ENCODE peak calls at places on chromosomes 1 and 21, in eight cellular contexts. S is GM06990, H is fibroblast of lung, T is sigmoid colon, R is AG10803, B is NB4, W is lower lobe of right lung, I is Panc1. F is an unnamed sample.
A peak's percentile ranks its signal among the peaks of the same experiment; 100 is the strongest.

GRCh38 chr1:219629481-219629880 is 16.6 kb upstream of the ZC3H11B start:
- DNase-seq in T (no peak), B (no peak), R (no peak), H (no peak), W (no peak), I (no peak), S (no peak), F (no peak)

GRCh38 chr21:18477059-18477458 is 73.5 kb upstream of the TMPRSS15 start:
- DNase-seq in T (no peak), B (no peak), W (no peak), R (no peak), H (no peak), I (no peak), S (no peak), F (no peak)

GRCh38 chr1:199868777-199869176 is 158.7 kb upstream of the NR5A2 start:
- DNase-seq in T (no peak), S (no peak), I (no peak), B (no peak), W (no peak), R (no peak), H (no peak), F (no peak)

GRCh38 chr1:78716186-78716585 is 66.6 kb downstream of the IFI44 start:
- DNase-seq in S (no peak), B (no peak), H (peak; percentile 8), I (no peak), T (no peak), R (peak; percentile 81), W (no peak), F (no peak)

GRCh38 chr1:64472805-64473204 is 2.9 kb downstream of the CACHD1 start:
- DNase-seq in I (no peak), R (no peak), B (no peak), W (no peak), T (no peak), H (no peak), S (no peak), F (no peak)

GRCh38 chr1:80987106-80987505 is 813.6 kb upstream of the ADGRL2 start:
- DNase-seq in T (no peak), S (no peak), I (no peak), R (no peak), H (peak; percentile 3), W (no peak), B (no peak), F (no peak)

GRCh38 chr1:213761845-213762407 is 225.8 kb upstream of the PROX1 start:
- DNase-seq in T (no peak), H (no peak), R (no peak), I (no peak), S (no peak), B (peak; percentile 6), W (no peak), F (no peak)

GRCh38 chr1:178101266-178101630 is 7.3 kb downstream of the RASAL2 start:
- DNase-seq in W (no peak), T (no peak), H (no peak), S (no peak), I (no peak), R (no peak), B (no peak), F (no peak)

GRCh38 chr1:93577536-93578432 is 103.9 kb downstream of the BCAR3 start:
- DNase-seq in S (no peak), B (no peak), R (no peak), H (no peak), I (no peak), W (no peak), T (no peak), F (no peak)

GRCh38 chr1:99707535-99708142 is 58.8 kb downstream of the FRRS1 start:
- DNase-seq in T (peak; percentile 74), H (peak; percentile 75), I (peak; percentile 46), R (peak; percentile 62), S (peak; percentile 21), B (peak; percentile 69), W (peak; percentile 59), F (peak; percentile 28)

GRCh38 chr1:53348491-53349368 is 20.9 kb upstream of the LRP8 start:
- DNase-seq in T (peak; percentile 45), R (no peak), H (no peak), B (no peak), I (no peak), S (no peak), W (no peak), F (no peak)

GRCh38 chr1:172609528-172609927 is 49.4 kb upstream of the FASLG start:
- DNase-seq in W (no peak), R (peak; percentile 17), S (no peak), B (peak; percentile 34), T (no peak), I (no peak), H (peak; percentile 19), F (no peak)

GRCh38 chr1:72241397-72241796 is 40.9 kb downstream of the NEGR1 start:
- DNase-seq in R (peak; percentile 25), H (no peak), I (no peak), S (no peak), B (peak; percentile 2), T (no peak), W (no peak), F (no peak)

GRCh38 chr1:88052162-88052561 is 631.9 kb upstream of the PKN2 start:
- DNase-seq in B (no peak), I (no peak), W (no peak), R (no peak), T (no peak), S (no peak), H (no peak), F (no peak)

GRCh38 chr1:21338568-21339401 is 48.5 kb upstream of the ECE1 start:
- DNase-seq in S (no peak), H (peak; percentile 97), W (peak; percentile 67), I (no peak), T (peak; percentile 95), B (no peak), R (no peak), F (peak; percentile 80)
- TF ChIP-seq CTCF in S (no peak), H (no peak), W (no peak), I (no peak), T (no peak), B (no peak), R (no peak), F (no peak)

DNA sequence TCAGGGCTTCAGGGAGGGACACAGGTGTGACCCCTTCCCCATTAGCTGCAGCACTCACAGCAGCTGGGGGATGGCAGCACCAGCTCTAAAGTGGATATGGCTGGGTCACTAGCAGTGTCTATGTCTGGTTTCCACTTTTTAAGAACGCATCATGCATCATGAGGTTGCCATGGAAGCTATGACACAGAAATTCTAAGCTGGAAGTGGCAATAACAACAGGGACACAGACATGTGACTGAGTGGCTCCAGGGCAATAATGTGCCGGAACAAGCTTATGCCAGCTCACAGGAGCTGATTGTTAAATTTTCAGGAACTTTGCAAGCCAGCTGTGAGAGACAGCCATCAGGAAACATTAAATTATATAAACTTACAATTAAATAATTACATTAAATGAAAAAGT is 51.2 kb upstream of the NFASC start:
- DNase-seq in T (no peak), S (no peak), W (no peak), I (no peak), B (no peak), H (no peak), R (no peak), F (no peak)
- TF ChIP-seq CTCF in T (no peak), S (no peak), W (no peak), I (no peak), B (no peak), H (no peak), R (no peak), F (no peak)

GRCh38 chr21:25791321-25791720 is 56.5 kb downstream of the GABPA start:
- DNase-seq in W (no peak), B (no peak), T (no peak), S (no peak), R (no peak), I (no peak), H (no peak), F (no peak)
- TF ChIP-seq CTCF in W (no peak), B (no peak), T (no peak), S (no peak), R (no peak), I (no peak), H (no peak), F (no peak)

DNA sequence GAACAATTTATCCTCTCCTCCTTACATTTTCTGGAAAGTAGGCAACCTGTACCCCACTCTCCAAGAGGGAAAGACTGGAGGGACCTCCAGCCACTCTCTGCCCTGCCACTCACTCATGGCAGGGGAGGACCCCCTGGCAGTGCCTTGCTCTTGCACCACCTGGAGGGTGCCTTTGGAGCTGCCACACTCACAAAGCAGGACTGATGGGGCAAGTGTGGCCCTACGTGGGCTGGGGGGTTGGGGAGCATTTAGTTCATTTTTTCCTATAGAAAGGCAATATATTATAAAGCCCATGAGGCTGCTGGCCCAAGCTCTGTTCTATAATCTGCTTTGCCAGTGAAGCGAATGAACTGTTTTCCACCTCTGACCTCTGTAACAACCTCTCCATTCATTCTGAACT is 50.3 kb downstream of the GPR161 start:
- DNase-seq in R (no peak), S (no peak), B (no peak), I (no peak), T (no peak), H (no peak), W (no peak), F (no peak)
- TF ChIP-seq CTCF in R (no peak), S (no peak), B (no peak), I (peak; percentile 13), T (no peak), H (no peak), W (no peak), F (no peak)

DNA sequence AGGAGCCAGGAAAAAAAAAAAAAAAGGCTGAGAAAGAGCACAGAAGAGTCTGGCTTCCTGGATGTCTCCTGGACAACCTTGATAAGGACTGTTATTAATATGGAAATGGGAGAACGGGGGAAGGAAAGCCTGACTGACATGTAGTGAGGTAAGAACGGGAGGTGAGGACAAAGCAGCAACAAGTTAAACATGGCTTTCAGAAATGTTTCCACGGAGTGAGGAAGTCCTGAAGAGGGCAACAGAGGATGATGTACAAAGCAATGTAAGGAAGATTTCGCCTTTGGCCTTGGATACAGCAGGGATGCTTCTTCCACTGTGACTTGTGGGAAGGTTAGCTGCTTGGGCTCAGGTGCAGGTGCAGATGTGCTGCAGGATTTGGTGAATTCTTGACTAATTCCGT is 11.9 kb upstream of the NIBAN1 start:
- DNase-seq in H (peak; percentile 65), I (no peak), T (no peak), B (peak; percentile 31), R (peak; percentile 53), W (no peak), S (no peak), F (no peak)
- TF ChIP-seq CTCF in H (peak; percentile 61), I (peak; percentile 42), T (no peak), B (no peak), R (peak; percentile 58), W (no peak), S (no peak), F (peak; percentile 72)

DNA sequence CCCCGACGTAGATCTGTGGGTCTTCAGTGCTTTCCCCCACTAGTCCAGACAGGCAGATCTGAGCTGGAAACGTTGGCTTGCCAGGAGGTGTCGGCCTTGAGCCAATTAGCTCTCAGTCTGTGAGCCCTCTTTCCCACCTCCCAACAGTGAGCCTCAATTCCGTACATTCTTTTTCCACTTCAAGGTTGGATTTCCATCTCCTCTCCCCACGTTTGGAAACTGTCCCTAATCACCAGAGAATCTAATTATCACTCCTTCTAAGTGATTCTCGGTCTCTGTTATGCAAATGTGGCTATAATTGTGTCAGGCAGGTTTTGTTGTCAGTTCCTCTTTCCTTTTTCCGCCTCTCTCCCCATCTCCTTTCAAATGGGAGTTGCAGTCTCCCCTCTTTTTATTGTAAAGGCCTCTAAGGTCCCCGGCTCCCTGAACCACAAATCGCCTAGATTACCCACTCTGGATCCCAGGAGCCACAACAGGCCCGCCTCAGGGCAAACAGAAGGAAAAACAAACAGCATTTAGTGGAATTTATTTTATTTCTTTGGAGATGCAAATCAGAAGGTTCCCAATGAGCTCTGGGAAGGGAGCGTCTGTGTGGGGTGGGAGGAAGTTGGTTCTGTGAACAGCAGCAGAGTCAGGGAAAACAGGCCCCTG is 29.4 kb upstream of the LRRN2 start:
- DNase-seq in B (no peak), H (no peak), T (no peak), S (peak; percentile 28), I (no peak), W (no peak), R (no peak), F (no peak)
- TF ChIP-seq CTCF in B (no peak), H (no peak), T (no peak), S (peak; percentile 30), I (no peak), W (no peak), R (no peak), F (no peak)

F was measured in LNCaP clone FGC.